ENCODE peak calls at places on chromosomes 4 and X, in six cellular contexts. One of them, this sample, is unnamed.

GRCh38 chr4:98659741-98660507 is 1.5 kb upstream of the TSPAN5 start:
- DNase-seq in psoas muscle: no peak
- DNase-seq in OCI-LY7: no peak
- DNase-seq in body of pancreas: no peak
- DNase-seq in mammary epithelial cell: peak; percentile 48
- DNase-seq in IMR-90: peak; percentile 58
- DNase-seq in this sample: peak; percentile 84

GRCh38 chrX:132488819-132489255 is at the start of gene MBNL3:
- DNase-seq in mammary epithelial cell: peak; percentile 55
- DNase-seq in IMR-90: peak; percentile 5
- DNase-seq in psoas muscle: peak; percentile 40
- DNase-seq in OCI-LY7: peak; percentile 90
- DNase-seq in body of pancreas: peak; percentile 58
- DNase-seq in this sample: peak; percentile 51

GRCh38 chr4:8940792-8941491 is 69.3 kb upstream of the HMX1 start:
- DNase-seq in mammary epithelial cell: no peak
- DNase-seq in psoas muscle: no peak
- DNase-seq in IMR-90: no peak
- DNase-seq in body of pancreas: peak; percentile 43
- DNase-seq in OCI-LY7: no peak
- DNase-seq in this sample: no peak

GRCh38 chr4:10196191-10196590 is 79.6 kb upstream of the WDR1 start:
- DNase-seq in psoas muscle: no peak
- DNase-seq in OCI-LY7: no peak
- DNase-seq in body of pancreas: no peak
- DNase-seq in IMR-90: no peak
- DNase-seq in mammary epithelial cell: no peak
- DNase-seq in this sample: no peak

GRCh38 chr4:159549092-159549491 is 446.2 kb downstream of the RAPGEF2 start:
- DNase-seq in psoas muscle: no peak
- DNase-seq in OCI-LY7: no peak
- DNase-seq in IMR-90: peak; percentile 1
- DNase-seq in body of pancreas: no peak
- DNase-seq in mammary epithelial cell: peak; percentile 85
- DNase-seq in this sample: peak; percentile 81

GRCh38 chr4:106414366-106414765 is 45.8 kb upstream of the GIMD1 start:
- DNase-seq in mammary epithelial cell: peak; percentile 55
- DNase-seq in body of pancreas: no peak
- DNase-seq in IMR-90: no peak
- DNase-seq in OCI-LY7: no peak
- DNase-seq in psoas muscle: no peak
- DNase-seq in this sample: peak; percentile 66

GRCh38 chrX:368811-369562 is 17.7 kb downstream of the PPP2R3B start:
- DNase-seq in OCI-LY7: peak; percentile 79
- DNase-seq in psoas muscle: no peak
- DNase-seq in IMR-90: peak; percentile 52
- DNase-seq in mammary epithelial cell: no peak
- DNase-seq in body of pancreas: no peak
- DNase-seq in this sample: no peak

GRCh38 chr4:166128452-166128851 is 255.4 kb downstream of the TLL1 start:
- DNase-seq in psoas muscle: no peak
- DNase-seq in body of pancreas: no peak
- DNase-seq in OCI-LY7: no peak
- DNase-seq in IMR-90: no peak
- DNase-seq in mammary epithelial cell: peak; percentile 70
- DNase-seq in this sample: peak; percentile 89

GRCh38 chrX:75784689-75785491 is at the start of gene MAGEE2:
- DNase-seq in OCI-LY7: no peak
- DNase-seq in psoas muscle: peak; percentile 17
- DNase-seq in body of pancreas: peak; percentile 13
- DNase-seq in mammary epithelial cell: no peak
- DNase-seq in IMR-90: no peak
- DNase-seq in this sample: no peak
- H3K4me3 ChIP-seq in OCI-LY7: no peak within 1 kb of the TSS
- H3K4me3 ChIP-seq in psoas muscle: peak within 1 kb of the TSS; percentile 52
- H3K4me3 ChIP-seq in body of pancreas: no peak within 1 kb of the TSS
- H3K4me3 ChIP-seq in mammary epithelial cell: no peak within 1 kb of the TSS
- H3K4me3 ChIP-seq in IMR-90: no peak within 1 kb of the TSS
- H3K4me3 ChIP-seq in this sample: no peak within 1 kb of the TSS

DNA sequence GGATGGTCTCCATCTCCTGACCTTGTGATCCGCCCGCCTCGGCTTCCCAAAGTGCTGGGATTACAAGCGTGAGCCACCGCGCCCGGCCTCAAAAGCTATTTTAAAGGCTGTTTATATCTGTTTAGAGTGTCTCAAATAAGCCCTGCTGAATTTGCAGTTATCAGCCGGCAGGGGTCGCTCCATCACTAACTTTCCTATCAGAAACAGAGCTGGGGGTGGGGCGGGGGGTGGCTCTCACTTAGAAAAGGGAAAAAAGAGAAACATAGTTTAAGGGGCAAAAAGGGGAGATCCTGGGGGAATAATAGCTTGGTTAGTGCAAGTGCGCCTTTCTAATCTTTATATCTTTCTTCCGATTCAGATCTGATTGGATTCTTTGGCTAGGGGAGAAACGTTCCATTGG is 450.7 kb downstream of the UBE2NL start:
- DNase-seq in OCI-LY7: peak; percentile 7
- DNase-seq in IMR-90: no peak
- DNase-seq in psoas muscle: no peak
- DNase-seq in mammary epithelial cell: no peak
- DNase-seq in body of pancreas: no peak
- DNase-seq in this sample: no peak
- TF ChIP-seq CTCF in OCI-LY7: peak; percentile 49
- TF ChIP-seq CTCF in IMR-90: no peak
- TF ChIP-seq CTCF in psoas muscle: no peak
- TF ChIP-seq CTCF in mammary epithelial cell: no peak
- TF ChIP-seq CTCF in body of pancreas: no peak
- TF ChIP-seq CTCF in this sample: no peak

GRCh38 chrX:130330706-130331105 is 9.0 kb upstream of the SLC25A14 start:
- DNase-seq in body of pancreas: peak; percentile 39
- DNase-seq in mammary epithelial cell: peak; percentile 46
- DNase-seq in OCI-LY7: peak; percentile 69
- DNase-seq in IMR-90: peak; percentile 40
- DNase-seq in psoas muscle: peak; percentile 27
- DNase-seq in this sample: peak; percentile 45
- H3K4me3 ChIP-seq in body of pancreas: no peak overlapping the region
- H3K4me3 ChIP-seq in mammary epithelial cell: no peak overlapping the region
- H3K4me3 ChIP-seq in OCI-LY7: no peak overlapping the region
- H3K4me3 ChIP-seq in IMR-90: no peak overlapping the region
- H3K4me3 ChIP-seq in psoas muscle: no peak overlapping the region
- H3K4me3 ChIP-seq in this sample: no peak overlapping the region

GRCh38 chr4:67288964-67289363 is 256.3 kb downstream of the CENPC start:
- DNase-seq in mammary epithelial cell: no peak
- DNase-seq in psoas muscle: no peak
- DNase-seq in body of pancreas: no peak
- DNase-seq in IMR-90: no peak
- DNase-seq in OCI-LY7: peak; percentile 18
- DNase-seq in this sample: peak; percentile 18
- TF ChIP-seq CTCF in mammary epithelial cell: peak; percentile 26
- TF ChIP-seq CTCF in psoas muscle: no peak
- TF ChIP-seq CTCF in body of pancreas: no peak
- TF ChIP-seq CTCF in IMR-90: peak; percentile 6
- TF ChIP-seq CTCF in OCI-LY7: peak; percentile 71
- TF ChIP-seq CTCF in this sample: peak; percentile 25

DNA sequence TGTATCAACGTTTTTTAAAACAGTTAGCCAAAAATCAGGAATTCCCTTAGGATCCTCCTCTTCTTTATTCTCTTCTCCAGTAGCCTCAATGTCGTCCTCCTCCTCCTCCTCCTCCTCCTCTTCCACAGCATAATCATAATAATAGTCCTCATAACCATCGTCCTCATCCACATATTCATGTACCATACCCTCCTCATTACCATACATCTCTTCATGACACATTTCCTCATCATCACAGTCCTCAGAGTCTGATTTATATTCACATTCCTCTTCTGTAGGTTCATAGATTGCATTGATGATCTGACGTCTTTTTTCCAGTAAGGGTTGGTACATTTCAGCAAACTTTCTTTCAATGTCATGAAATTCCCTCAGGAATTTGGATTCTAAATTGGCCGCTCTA is 917 bp downstream of the NAP1L2 start:
- DNase-seq in mammary epithelial cell: peak; percentile 1
- DNase-seq in IMR-90: no peak
- DNase-seq in body of pancreas: no peak
- DNase-seq in psoas muscle: no peak
- DNase-seq in OCI-LY7: no peak
- DNase-seq in this sample: peak; percentile 0
- H3K4me3 ChIP-seq in mammary epithelial cell: peak overlapping the region; percentile 54
- H3K4me3 ChIP-seq in IMR-90: no peak overlapping the region
- H3K4me3 ChIP-seq in body of pancreas: no peak overlapping the region
- H3K4me3 ChIP-seq in psoas muscle: peak overlapping the region; percentile 57
- H3K4me3 ChIP-seq in OCI-LY7: no peak overlapping the region
- H3K4me3 ChIP-seq in this sample: no peak overlapping the region

DNA sequence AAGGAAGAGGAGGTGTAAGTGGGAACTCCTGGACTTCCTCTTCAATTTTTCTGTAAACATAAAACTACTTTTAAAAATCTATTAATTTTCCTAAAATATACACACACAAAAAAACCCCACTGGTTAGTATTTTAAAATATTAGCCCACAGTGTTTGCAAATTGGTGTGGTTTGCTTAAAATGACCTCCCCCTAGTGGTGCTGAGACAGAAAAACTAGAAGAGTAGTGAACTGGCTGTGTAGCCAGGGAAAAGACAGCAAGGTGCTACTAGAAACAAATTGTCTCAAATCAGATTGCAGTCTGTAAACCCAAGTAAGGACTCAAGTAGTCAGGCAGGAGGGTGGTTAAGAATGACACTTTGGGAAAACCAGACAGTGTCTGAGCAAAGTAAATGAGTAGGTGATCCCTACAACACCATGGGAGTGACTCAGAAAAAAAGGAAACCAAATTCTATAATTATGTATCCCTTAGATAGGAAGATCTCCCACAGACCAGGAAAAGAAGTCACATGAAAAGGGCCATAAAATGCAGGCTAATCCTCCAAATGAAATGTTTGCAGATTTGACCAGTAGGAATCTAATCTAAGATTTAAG is 26.0 kb downstream of the AMTN start:
- DNase-seq in body of pancreas: no peak
- DNase-seq in mammary epithelial cell: peak; percentile 22
- DNase-seq in psoas muscle: no peak
- DNase-seq in OCI-LY7: peak; percentile 39
- DNase-seq in IMR-90: peak; percentile 10
- DNase-seq in this sample: peak; percentile 47
- TF ChIP-seq CTCF in body of pancreas: peak; percentile 40
- TF ChIP-seq CTCF in mammary epithelial cell: peak; percentile 59
- TF ChIP-seq CTCF in psoas muscle: no peak
- TF ChIP-seq CTCF in OCI-LY7: peak; percentile 83
- TF ChIP-seq CTCF in IMR-90: peak; percentile 41
- TF ChIP-seq CTCF in this sample: peak; percentile 78

GRCh38 chr4:19462117-19462516 is 789.6 kb upstream of the SLIT2 start:
- DNase-seq in IMR-90: no peak
- DNase-seq in mammary epithelial cell: no peak
- DNase-seq in OCI-LY7: no peak
- DNase-seq in body of pancreas: no peak
- DNase-seq in psoas muscle: no peak
- DNase-seq in this sample: no peak
- H3K4me3 ChIP-seq in IMR-90: no peak overlapping the region
- H3K4me3 ChIP-seq in mammary epithelial cell: no peak overlapping the region
- H3K4me3 ChIP-seq in OCI-LY7: no peak overlapping the region
- H3K4me3 ChIP-seq in body of pancreas: no peak overlapping the region
- H3K4me3 ChIP-seq in psoas muscle: no peak overlapping the region
- H3K4me3 ChIP-seq in this sample: no peak overlapping the region